ENCODE peak calls at places on chromosomes 16 and 17, in four cellular contexts. A is AG08395, G is mammary epithelial cell, B is HL-60. P is an unnamed sample.

GRCh38 chr16:152141-153128 is at the start of gene HBZ:
- DNase-seq in A (no peak), G (no peak), B (no peak), P (no peak)

GRCh38 chr17:28071891-28072606 is 29.6 kb downstream of the NLK start:
- DNase-seq in A (no peak), G (no peak), B (no peak), P (no peak)

GRCh38 chr16:23903001-23903414 is 67.2 kb downstream of the PRKCB start:
- DNase-seq in A (no peak), G (peak), B (no peak), P (no peak)

GRCh38 chr16:77584205-77584859 is 138.0 kb upstream of the NUDT7 start:
- DNase-seq in A (peak), G (peak), B (peak), P (peak)

GRCh38 chr17:80375186-80375585 is 39.8 kb upstream of the ENDOV start:
- DNase-seq in A (no peak), G (no peak), B (no peak), P (no peak)

GRCh38 chr17:43401293-43401692 is 2.5 kb downstream of the ARL4D start:
- DNase-seq in A (peak), G (peak), B (no peak), P (no peak)

GRCh38 chr17:48148029-48148759 is 40.6 kb downstream of the SNX11 start:
- DNase-seq in A (peak), G (no peak), B (peak), P (peak)

GRCh38 chr16:5633845-5634440 is 536.3 kb upstream of the EEF2KMT start:
- DNase-seq in A (no peak), G (no peak), B (no peak), P (no peak)

GRCh38 chr16:27301236-27301861 is 12.4 kb upstream of the IL4R start:
- DNase-seq in A (no peak), G (no peak), B (no peak), P (no peak)

GRCh38 chr16:28475221-28475620 is 3.1 kb upstream of the NPIPB7 start:
- DNase-seq in A (no peak), G (no peak), B (no peak), P (no peak)

GRCh38 chr17:9268546-9268945 is 247.2 kb downstream of the NTN1 start:
- DNase-seq in A (no peak), G (no peak), B (no peak), P (no peak)

GRCh38 chr16:30694926-30695678 is 3.9 kb upstream of the SRCAP start:
- DNase-seq in A (no peak), G (no peak), B (no peak), P (no peak)

GRCh38 chr17:50276588-50277356 is 2.5 kb downstream of the TMEM92 start:
- DNase-seq in A (no peak), G (no peak), B (no peak), P (no peak)

GRCh38 chr17:43219001-43219400 is 7.3 kb downstream of the TMEM106A start:
- DNase-seq in A (no peak), G (no peak), B (no peak), P (no peak)

GRCh38 chr17:75594499-75595283 is 7.1 kb downstream of the MYO15B start:
- DNase-seq in A (no peak), G (no peak), B (no peak), P (no peak)

GRCh38 chr16:67199011-67199807 is at the start of gene ELMO3:
- DNase-seq in A (no peak), G (peak), B (no peak), P (peak)

GRCh38 chr17:39679521-39680192 is 8.2 kb downstream of the PGAP3 start:
- DNase-seq in A (no peak), G (no peak), B (no peak), P (no peak)

GRCh38 chr16:24826817-24827566 is 18.8 kb upstream of the SLC5A11 start:
- DNase-seq in A (no peak), G (no peak), B (no peak), P (no peak)

GRCh38 chr16:88688013-88688778 is 1.9 kb upstream of the SNAI3 start:
- DNase-seq in A (no peak), G (no peak), B (no peak), P (peak)

GRCh38 chr16:46731691-46732555 is 16.2 kb downstream of the MYLK3 start:
- DNase-seq in A (no peak), G (no peak), B (no peak), P (no peak)

GRCh38 chr16:53068423-53068833 is 13.6 kb downstream of the CHD9 start:
- DNase-seq in A (no peak), G (peak), B (no peak), P (no peak)

GRCh38 chr16:25771812-25772568 is 80.2 kb downstream of the HS3ST4 start:
- DNase-seq in A (no peak), G (no peak), B (no peak), P (no peak)

GRCh38 chr17:67759355-67760171 is 41.8 kb downstream of the NOL11 start:
- DNase-seq in A (peak), G (no peak), B (no peak), P (no peak)

GRCh38 chr16:17265177-17265576 is 205.6 kb downstream of the XYLT1 start:
- DNase-seq in A (no peak), G (no peak), B (no peak), P (no peak)

GRCh38 chr17:68207651-68208253 is 40.1 kb upstream of the AMZ2 start:
- DNase-seq in A (no peak), G (no peak), B (no peak), P (no peak)

GRCh38 chr17:82228278-82228841 is 482 bp upstream of the SLC16A3 start:
- DNase-seq in A (no peak), G (no peak), B (peak), P (no peak)

GRCh38 chr16:8867483-8868271 is 1.1 kb downstream of the CARHSP1 start:
- DNase-seq in A (no peak), G (no peak), B (peak), P (peak)

GRCh38 chr17:49249292-49249794 is 18.8 kb upstream of the PHOSPHO1 start:
- DNase-seq in A (peak), G (no peak), B (no peak), P (peak)

GRCh38 chr17:82633343-82633742 is 14.9 kb downstream of the WDR45B start:
- DNase-seq in A (no peak), G (no peak), B (no peak), P (no peak)

GRCh38 chr17:59753522-59754467 is 46.3 kb downstream of the VMP1 start:
- DNase-seq in A (peak), G (peak), B (peak), P (peak)

GRCh38 chr17:55513885-55514590 is 2.8 kb upstream of the SMIM36 start:
- DNase-seq in A (peak), G (peak), B (peak), P (peak)

GRCh38 chr16:61926766-61927165 is 109.5 kb downstream of the CDH8 start:
- DNase-seq in A (peak), G (no peak), B (no peak), P (peak)

P was measured in NCI-H2081.